ENCODE peak calls at places on chromosomes 13 and 19, in five cellular contexts. M, Y, G, U and W are unnamed samples.

GRCh38 chr19:5126498-5127223 is 157.7 kb downstream of the KDM4B start:
- DNase-seq in M (no peak), Y (no peak), U (no peak), G (no peak), W (no peak)

GRCh38 chr19:39553082-39553652 is 13.2 kb upstream of the EID2 start:
- DNase-seq in Y (no peak), U (no peak), G (no peak), M (no peak), W (no peak)

GRCh38 chr13:31970237-31970930 is 61.2 kb upstream of the FRY start:
- DNase-seq in U (no peak), G (peak; percentile 21), M (no peak), Y (no peak), W (peak; percentile 90)

GRCh38 chr13:75405976-75406703 is 75.8 kb downstream of the TBC1D4 start:
- DNase-seq in U (peak; percentile 33), M (no peak), G (no peak), Y (no peak), W (no peak)

GRCh38 chr13:64428196-64428595 is 2801.9 kb downstream of the PCDH9 start:
- DNase-seq in U (no peak), M (no peak), Y (no peak), G (peak; percentile 5), W (no peak)

GRCh38 chr19:44371815-44372480 is 15.5 kb upstream of the ZNF112 start:
- DNase-seq in G (no peak), Y (no peak), M (no peak), U (no peak), W (no peak)

GRCh38 chr13:110397445-110397844 is 90.4 kb downstream of the COL4A2 start:
- DNase-seq in Y (no peak), M (no peak), U (peak; percentile 75), G (peak; percentile 23), W (peak; percentile 80)

GRCh38 chr19:50658438-50659317 is 9.4 kb downstream of the C19orf81 start:
- DNase-seq in U (peak; percentile 16), G (peak; percentile 92), M (no peak), Y (no peak), W (peak; percentile 86)

GRCh38 chr13:85738696-85739320 is 60.4 kb downstream of the SLITRK6 start:
- DNase-seq in M (no peak), Y (no peak), G (peak; percentile 48), U (no peak), W (no peak)

GRCh38 chr19:38044267-38045111 is 137.5 kb downstream of the SIPA1L3 start:
- DNase-seq in Y (no peak), G (peak; percentile 13), M (no peak), U (no peak), W (peak; percentile 80)

GRCh38 chr13:97224544-97225324 is 2.6 kb downstream of the MBNL2 start:
- DNase-seq in G (peak; percentile 71), U (peak; percentile 40), M (peak; percentile 14), Y (no peak), W (peak; percentile 65)

GRCh38 chr19:32652893-32653625 is 21.9 kb downstream of the ANKRD27 start:
- DNase-seq in U (peak; percentile 17), M (no peak), Y (peak; percentile 47), G (no peak), W (no peak)

GRCh38 chr13:97021241-97021640 is 27.0 kb upstream of the OXGR1 start:
- DNase-seq in M (no peak), G (no peak), U (no peak), Y (no peak), W (no peak)

GRCh38 chr13:43865892-43866291 is 13.6 kb downstream of the CCDC122 start:
- DNase-seq in M (no peak), G (peak; percentile 60), U (no peak), Y (no peak), W (peak; percentile 81)

GRCh38 chr13:55528434-55528833 is 1612.3 kb upstream of the PRR20A start:
- DNase-seq in M (no peak), G (no peak), Y (no peak), U (no peak), W (no peak)

GRCh38 chr13:92677571-92677970 is 549.0 kb upstream of the GPC6 start:
- DNase-seq in G (no peak), M (no peak), U (no peak), Y (no peak), W (no peak)

GRCh38 chr19:6743714-6744380 is 4.4 kb downstream of the TRIP10 start:
- DNase-seq in Y (no peak), U (no peak), M (no peak), G (peak; percentile 47), W (no peak)

GRCh38 chr19:44955500-44956439 is 590 bp downstream of the CLPTM1 start:
- DNase-seq in G (no peak), Y (no peak), U (no peak), M (no peak), W (peak; percentile 40)

GRCh38 chr13:98930014-98930625 is 47.7 kb downstream of the DOCK9 start:
- DNase-seq in Y (peak; percentile 71), G (no peak), U (no peak), M (no peak), W (no peak)

DNA sequence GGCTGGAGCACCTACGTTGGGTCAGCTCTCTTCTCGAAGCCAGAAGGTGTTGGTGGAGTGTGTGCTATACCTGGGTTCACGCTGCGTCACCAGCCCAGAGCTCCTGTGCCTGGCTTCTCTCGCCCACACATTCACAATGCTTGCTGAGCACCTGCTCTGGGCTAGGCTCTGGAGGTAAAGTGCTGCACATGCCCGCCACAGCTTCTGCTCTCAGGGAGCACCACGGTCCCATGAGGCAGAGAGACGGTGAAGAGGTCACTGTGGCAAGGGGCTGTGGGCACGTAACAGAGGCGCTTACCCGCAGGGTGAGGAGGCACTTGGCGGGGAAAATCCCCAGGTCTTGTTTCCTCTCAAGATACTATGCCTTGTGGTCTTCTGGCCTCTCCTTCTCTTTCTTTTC is 174.2 kb downstream of the TEX29 start:
- DNase-seq in M (no peak), G (no peak), U (no peak), Y (no peak), W (no peak)
- H3K27me3 ChIP-seq in M (no peaks in the 10 kb centered on the region), G (peaks cover 21% of the 10 kb centered on the region), U (no peaks in the 10 kb centered on the region), Y (no peaks in the 10 kb centered on the region), W (no peaks in the 10 kb centered on the region)

DNA sequence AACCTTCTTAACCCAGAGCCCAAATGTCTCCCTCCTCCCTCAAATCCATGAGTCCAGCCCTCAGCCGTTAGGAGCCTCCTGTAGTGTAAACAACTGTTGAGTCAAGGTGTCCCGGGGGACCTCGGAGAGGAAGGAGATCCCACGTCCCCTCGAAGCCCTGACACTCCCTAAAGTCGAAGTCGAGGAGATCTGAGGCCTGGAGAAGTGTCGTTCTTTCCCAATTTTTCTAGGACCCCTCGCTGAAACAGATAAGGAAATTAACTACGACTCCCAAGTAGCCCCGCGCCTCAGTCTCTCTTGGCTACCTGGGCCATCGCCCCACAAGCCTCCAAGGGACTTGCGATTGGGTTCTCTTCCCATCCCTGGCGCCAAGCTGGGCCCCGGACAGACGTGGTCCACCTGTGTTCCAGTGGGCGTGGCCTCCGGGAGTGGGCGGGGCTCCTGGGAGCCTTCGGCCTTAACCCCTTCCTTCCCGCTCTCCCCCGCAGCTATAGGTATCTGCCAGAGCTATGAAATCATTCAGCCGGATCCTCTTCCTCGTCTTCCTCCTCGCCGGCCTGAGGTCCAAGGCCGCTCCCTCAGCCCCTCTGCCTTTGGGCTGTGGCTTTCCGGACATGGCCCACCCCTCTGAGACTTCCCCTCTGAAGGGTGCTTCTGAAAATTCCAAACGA is 869 bp downstream of the GFY start:
- DNase-seq in G (peak; percentile 37), Y (no peak), M (no peak), U (no peak), W (peak; percentile 72)
- H3K4me3 ChIP-seq in G (no peak overlapping the region), Y (no peak overlapping the region), M (no peak overlapping the region), U (no peak overlapping the region), W (no peak overlapping the region)

GRCh38 chr19:18612051-18612771 is 459 bp upstream of the TMEM59L start:
- DNase-seq in Y (no peak), G (no peak), M (no peak), U (no peak), W (no peak)
- H3K27me3 ChIP-seq in Y (peaks cover 75% of the 10 kb centered on the region), G (peaks cover 74% of the 10 kb centered on the region), M (peaks cover 72% of the 10 kb centered on the region), U (peaks cover 98% of the 10 kb centered on the region), W (peaks cover 79% of the 10 kb centered on the region)

GRCh38 chr19:19538077-19538764 is at the start of gene CILP2:
- DNase-seq in Y (no peak), M (peak; percentile 29), U (no peak), G (peak; percentile 28), W (peak; percentile 53)

GRCh38 chr19:19539738-19540703 is 2.0 kb downstream of the CILP2 start:
- DNase-seq in M (peak; percentile 61), Y (peak; percentile 50), U (no peak), G (peak; percentile 50), W (peak; percentile 77)

GRCh38 chr19:19537321-19538048 is 580 bp upstream of the CILP2 start:
- DNase-seq in M (peak; percentile 47), Y (no peak), G (peak; percentile 19), U (no peak), W (peak; percentile 62)

GRCh38 chr19:19540707-19541515 is 2.8 kb downstream of the CILP2 start:
- DNase-seq in Y (no peak), U (no peak), G (peak; percentile 93), M (peak; percentile 68), W (peak; percentile 65)

DNA sequence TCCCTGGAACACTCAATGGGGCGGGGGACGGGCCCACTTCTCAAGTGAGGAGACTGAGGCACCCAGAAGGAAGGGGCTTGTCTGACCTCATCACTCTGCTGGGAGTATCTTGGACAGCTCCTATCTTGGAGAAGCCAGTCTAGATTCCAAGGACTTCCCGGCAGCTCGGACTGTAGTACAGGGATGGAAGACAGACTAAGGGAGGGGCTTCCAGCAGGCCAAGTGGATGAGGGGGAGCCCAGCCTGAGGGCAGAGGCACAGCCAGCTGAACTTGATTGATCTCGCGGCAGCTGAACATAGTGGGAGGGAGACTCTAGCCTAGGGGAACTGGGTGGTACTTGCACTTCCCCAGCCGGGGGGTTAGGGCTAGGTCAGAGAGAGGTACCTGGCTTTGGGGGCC is 702 bp downstream of the CILP2 start:
- DNase-seq in Y (no peak), G (no peak), M (no peak), U (no peak), W (peak; percentile 24)
- H3K4me3 ChIP-seq in Y (peak overlapping the region; percentile 32), G (peak overlapping the region; percentile 59), M (peak overlapping the region; percentile 19), U (no peak overlapping the region), W (no peak overlapping the region)

GRCh38 chr19:54534156-54534555 is 31.5 kb downstream of the LAIR2 start:
- DNase-seq in M (no peak), U (no peak), G (no peak), Y (no peak), W (no peak)
- H3K27me3 ChIP-seq in M (peaks cover 6% of the 10 kb centered on the region), U (no peaks in the 10 kb centered on the region), G (peaks cover 93% of the 10 kb centered on the region), Y (no peaks in the 10 kb centered on the region), W (no peaks in the 10 kb centered on the region)

GRCh38 chr19:7857727-7858701 is 16.2 kb downstream of the PRR36 start:
- DNase-seq in G (no peak), U (no peak), M (no peak), Y (no peak), W (no peak)
- H3K4me3 ChIP-seq in G (no peak overlapping the region), U (no peak overlapping the region), M (no peak overlapping the region), Y (no peak overlapping the region), W (no peak overlapping the region)

DNA sequence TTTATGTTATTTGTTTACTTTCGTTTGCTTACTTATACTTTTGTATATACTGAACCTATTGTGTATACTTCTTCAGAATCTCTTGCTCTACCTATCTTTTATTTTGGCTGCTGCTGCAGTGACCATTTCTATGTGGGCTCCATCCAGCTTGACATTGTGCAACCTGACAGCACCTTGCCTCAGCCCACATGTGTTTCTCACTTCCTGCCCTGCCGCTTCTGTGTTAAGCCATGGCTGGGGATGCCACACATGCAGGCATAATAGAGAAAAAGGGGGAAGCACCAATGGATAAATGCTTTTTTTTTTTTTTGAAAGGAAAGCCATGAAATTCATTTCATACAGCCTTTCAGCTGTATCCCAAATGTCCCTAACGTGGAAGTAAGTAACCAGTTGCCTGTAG is 147.6 kb downstream of the RBM26 start:
- DNase-seq in G (no peak), Y (no peak), M (no peak), U (no peak), W (no peak)
- H3K27me3 ChIP-seq in G (peaks cover 55% of the 10 kb centered on the region), Y (no peaks in the 10 kb centered on the region), M (no peaks in the 10 kb centered on the region), U (no peaks in the 10 kb centered on the region), W (peaks cover 7% of the 10 kb centered on the region)